ENCODE peak calls at places on chromosomes 11 and 22, in seven cellular contexts. D, M, C, T, F, V and L are unnamed samples.

GRCh38 chr11:4183410-4184057 is 88.9 kb downstream of the RRM1 start:
- DNase-seq in T (no peak), F (no peak), M (no peak), D (no peak), V (no peak), C (no peak), L (no peak)

GRCh38 chr22:19378362-19378711 is 53.2 kb downstream of the HIRA start:
- DNase-seq in M (no peak), D (no peak), F (no peak), C (no peak), T (no peak), V (no peak), L (no peak)

GRCh38 chr11:40567392-40567791 is 892.1 kb downstream of the LRRC4C start:
- DNase-seq in D (no peak), C (no peak), M (no peak), V (no peak), F (no peak), T (no peak), L (no peak)

GRCh38 chr22:31344369-31345330 is 1.5 kb downstream of the PATZ1 start:
- DNase-seq in C (no peak), F (no peak), V (peak; percentile 42), M (peak; percentile 64), T (peak; percentile 59), D (no peak), L (peak; percentile 56)

GRCh38 chr11:88414981-88415391 is 77.5 kb upstream of the CTSC start:
- DNase-seq in T (no peak), C (no peak), F (peak; percentile 32), M (no peak), D (peak; percentile 87), V (no peak), L (no peak)

GRCh38 chr11:87368151-87368550 is 330.4 kb downstream of the TMEM135 start:
- DNase-seq in C (no peak), D (no peak), M (no peak), V (no peak), T (no peak), F (no peak), L (no peak)

GRCh38 chr11:69801513-69802335 is 17.5 kb downstream of the FGF3 start:
- DNase-seq in M (no peak), V (peak; percentile 16), F (peak; percentile 12), T (no peak), D (no peak), C (peak; percentile 10), L (peak; percentile 42)

GRCh38 chr22:39204216-39204615 is 40.6 kb downstream of the PDGFB start:
- DNase-seq in T (peak; percentile 35), V (no peak), D (no peak), F (no peak), M (no peak), C (no peak), L (no peak)

GRCh38 chr11:12478743-12479142 is 101.4 kb downstream of the PARVA start:
- DNase-seq in C (no peak), T (no peak), V (peak; percentile 21), D (no peak), F (no peak), M (no peak), L (no peak)

GRCh38 chr11:29518389-29519174 is 498.2 kb downstream of the KCNA4 start:
- DNase-seq in D (no peak), F (no peak), V (peak; percentile 68), C (no peak), M (no peak), T (peak; percentile 60), L (no peak)

GRCh38 chr11:60934790-60935605 is 10.7 kb downstream of the TMEM132A start:
- DNase-seq in C (no peak), M (no peak), F (no peak), V (no peak), T (no peak), D (peak; percentile 30), L (no peak)

GRCh38 chr11:69210660-69211035 is 54.9 kb downstream of the SMIM38 start:
- DNase-seq in V (no peak), T (no peak), F (no peak), M (no peak), D (no peak), C (no peak), L (no peak)